ENCODE peak calls at places on chromosome X, in ten cellular contexts. One of them, this sample, is unnamed.

GRCh38 chrX:71872542-71873458 is 37.8 kb upstream of the NHSL2 start:
- DNase-seq in heart left ventricle: no peak
- DNase-seq in aorta: peak
- DNase-seq in right lobe of liver: no peak
- DNase-seq in cardiac muscle cell: no peak
- DNase-seq in A673: no peak
- DNase-seq in psoas muscle: no peak
- DNase-seq in upper lobe of right lung: no peak
- DNase-seq in Peyer's patch: no peak
- DNase-seq in GM23248: no peak
- DNase-seq in this sample: no peak

GRCh38 chrX:48848847-48849246 is 13.4 kb upstream of the PCSK1N start:
- DNase-seq in heart left ventricle: no peak
- DNase-seq in aorta: no peak
- DNase-seq in right lobe of liver: no peak
- DNase-seq in cardiac muscle cell: no peak
- DNase-seq in A673: no peak
- DNase-seq in psoas muscle: no peak
- DNase-seq in upper lobe of right lung: no peak
- DNase-seq in Peyer's patch: no peak
- DNase-seq in GM23248: no peak
- DNase-seq in this sample: no peak

GRCh38 chrX:21683910-21684309 is 25.8 kb upstream of the KLHL34 start:
- DNase-seq in heart left ventricle: no peak
- DNase-seq in aorta: no peak
- DNase-seq in right lobe of liver: no peak
- DNase-seq in cardiac muscle cell: no peak
- DNase-seq in A673: no peak
- DNase-seq in psoas muscle: no peak
- DNase-seq in upper lobe of right lung: no peak
- DNase-seq in Peyer's patch: no peak
- DNase-seq in GM23248: peak
- DNase-seq in this sample: no peak

GRCh38 chrX:101410461-101410860 is 2.4 kb downstream of the HNRNPH2 start:
- DNase-seq in heart left ventricle: no peak
- DNase-seq in aorta: no peak
- DNase-seq in right lobe of liver: no peak
- DNase-seq in cardiac muscle cell: no peak
- DNase-seq in A673: no peak
- DNase-seq in psoas muscle: no peak
- DNase-seq in upper lobe of right lung: no peak
- DNase-seq in Peyer's patch: no peak
- DNase-seq in GM23248: peak
- DNase-seq in this sample: peak

GRCh38 chrX:45024501-45024900 is 151.5 kb downstream of the KDM6A start:
- DNase-seq in heart left ventricle: no peak
- DNase-seq in aorta: no peak
- DNase-seq in right lobe of liver: no peak
- DNase-seq in cardiac muscle cell: no peak
- DNase-seq in A673: no peak
- DNase-seq in psoas muscle: no peak
- DNase-seq in upper lobe of right lung: no peak
- DNase-seq in Peyer's patch: no peak
- DNase-seq in GM23248: no peak
- DNase-seq in this sample: no peak

GRCh38 chrX:117038918-117039440 is 576.2 kb upstream of the CT83 start:
- DNase-seq in heart left ventricle: no peak
- DNase-seq in aorta: no peak
- DNase-seq in right lobe of liver: no peak
- DNase-seq in cardiac muscle cell: no peak
- DNase-seq in A673: no peak
- DNase-seq in psoas muscle: no peak
- DNase-seq in upper lobe of right lung: no peak
- DNase-seq in Peyer's patch: no peak
- DNase-seq in GM23248: no peak
- DNase-seq in this sample: no peak

GRCh38 chrX:46588263-46588662 is 14.7 kb downstream of the CHST7 start:
- DNase-seq in heart left ventricle: peak
- DNase-seq in aorta: no peak
- DNase-seq in right lobe of liver: no peak
- DNase-seq in cardiac muscle cell: no peak
- DNase-seq in A673: peak
- DNase-seq in psoas muscle: peak
- DNase-seq in upper lobe of right lung: no peak
- DNase-seq in Peyer's patch: peak
- DNase-seq in GM23248: peak
- DNase-seq in this sample: no peak

GRCh38 chrX:116824785-116825184 is 362.0 kb upstream of the CT83 start:
- DNase-seq in heart left ventricle: no peak
- DNase-seq in aorta: no peak
- DNase-seq in right lobe of liver: no peak
- DNase-seq in cardiac muscle cell: no peak
- DNase-seq in A673: no peak
- DNase-seq in psoas muscle: no peak
- DNase-seq in upper lobe of right lung: no peak
- DNase-seq in Peyer's patch: no peak
- DNase-seq in GM23248: no peak
- DNase-seq in this sample: no peak

GRCh38 chrX:153922286-153922573 is 3.8 kb downstream of the ARHGAP4 start:
- DNase-seq in heart left ventricle: no peak
- DNase-seq in aorta: no peak
- DNase-seq in right lobe of liver: no peak
- DNase-seq in cardiac muscle cell: no peak
- DNase-seq in A673: no peak
- DNase-seq in psoas muscle: no peak
- DNase-seq in upper lobe of right lung: no peak
- DNase-seq in Peyer's patch: no peak
- DNase-seq in GM23248: no peak
- DNase-seq in this sample: no peak

GRCh38 chrX:153924149-153924861 is 1.8 kb downstream of the ARHGAP4 start:
- DNase-seq in heart left ventricle: peak
- DNase-seq in aorta: no peak
- DNase-seq in right lobe of liver: peak
- DNase-seq in cardiac muscle cell: peak
- DNase-seq in A673: peak
- DNase-seq in psoas muscle: no peak
- DNase-seq in upper lobe of right lung: no peak
- DNase-seq in Peyer's patch: peak
- DNase-seq in GM23248: peak
- DNase-seq in this sample: no peak

GRCh38 chrX:153921070-153921469 is 5.0 kb downstream of the ARHGAP4 start:
- DNase-seq in heart left ventricle: peak
- DNase-seq in aorta: no peak
- DNase-seq in right lobe of liver: no peak
- DNase-seq in cardiac muscle cell: no peak
- DNase-seq in A673: no peak
- DNase-seq in psoas muscle: no peak
- DNase-seq in upper lobe of right lung: no peak
- DNase-seq in Peyer's patch: no peak
- DNase-seq in GM23248: peak
- DNase-seq in this sample: no peak

GRCh38 chrX:153921511-153922285 is 4.4 kb downstream of the ARHGAP4 start:
- DNase-seq in heart left ventricle: peak
- DNase-seq in aorta: no peak
- DNase-seq in right lobe of liver: peak
- DNase-seq in cardiac muscle cell: no peak
- DNase-seq in A673: no peak
- DNase-seq in psoas muscle: no peak
- DNase-seq in upper lobe of right lung: no peak
- DNase-seq in Peyer's patch: no peak
- DNase-seq in GM23248: peak
- DNase-seq in this sample: no peak

DNA sequence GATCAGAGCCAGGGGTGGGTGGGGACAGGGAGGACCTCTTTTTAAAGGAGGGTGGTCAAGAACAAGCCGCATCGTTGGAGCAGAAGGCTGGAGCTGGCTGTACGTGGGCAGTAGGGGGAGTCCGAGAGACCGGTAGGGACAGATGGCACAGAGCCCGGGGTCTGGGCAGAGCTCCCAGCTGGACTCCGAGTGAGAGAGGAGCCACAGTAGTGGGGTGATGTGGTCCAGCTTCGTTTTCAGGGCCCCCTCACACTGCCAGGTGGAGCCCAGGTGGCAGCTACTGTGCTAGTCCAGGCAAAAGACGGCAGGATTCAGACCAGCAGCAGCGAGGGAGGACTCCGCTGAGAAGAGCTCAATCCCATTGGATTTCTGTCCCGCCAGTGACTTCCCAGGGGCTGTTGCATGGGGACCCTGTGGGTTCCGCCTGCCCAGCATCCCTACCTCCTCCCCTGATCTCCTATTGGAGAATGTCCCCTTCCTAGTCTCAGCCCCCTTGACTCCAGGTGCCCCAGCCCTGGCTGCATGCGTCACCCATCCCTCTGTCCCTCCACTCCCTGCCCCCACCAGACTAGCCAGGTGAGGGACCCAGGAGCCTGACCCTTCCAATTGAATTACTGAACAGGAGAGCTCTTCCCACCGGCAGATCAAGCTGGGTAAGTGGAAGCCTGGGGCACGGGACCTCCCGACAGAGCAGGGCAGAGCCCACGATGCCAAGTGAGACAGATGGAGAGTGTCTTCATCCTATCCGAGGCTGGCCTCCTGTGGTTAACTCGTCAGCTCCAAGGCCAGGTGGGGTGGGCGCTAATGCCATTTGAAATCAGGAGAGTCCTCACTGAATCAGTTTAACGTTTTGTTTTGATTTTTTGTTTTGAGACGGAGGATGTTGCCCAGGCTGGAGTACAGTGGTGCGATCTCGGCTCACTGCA is 2.9 kb downstream of the ARHGAP4 start:
- DNase-seq in heart left ventricle: peak
- DNase-seq in aorta: peak
- DNase-seq in right lobe of liver: peak
- DNase-seq in cardiac muscle cell: no peak
- DNase-seq in A673: no peak
- DNase-seq in psoas muscle: peak
- DNase-seq in upper lobe of right lung: peak
- DNase-seq in Peyer's patch: peak
- DNase-seq in GM23248: peak
- DNase-seq in this sample: no peak
- H3K27ac ChIP-seq in heart left ventricle: no peak
- H3K27ac ChIP-seq in aorta: no peak
- H3K27ac ChIP-seq in right lobe of liver: no peak
- H3K27ac ChIP-seq in cardiac muscle cell: no peak
- H3K27ac ChIP-seq in A673: no peak
- H3K27ac ChIP-seq in psoas muscle: no peak
- H3K27ac ChIP-seq in upper lobe of right lung: no peak
- H3K27ac ChIP-seq in Peyer's patch: no peak
- H3K27ac ChIP-seq in GM23248: no peak
- H3K27ac ChIP-seq in this sample: no peak

DNA sequence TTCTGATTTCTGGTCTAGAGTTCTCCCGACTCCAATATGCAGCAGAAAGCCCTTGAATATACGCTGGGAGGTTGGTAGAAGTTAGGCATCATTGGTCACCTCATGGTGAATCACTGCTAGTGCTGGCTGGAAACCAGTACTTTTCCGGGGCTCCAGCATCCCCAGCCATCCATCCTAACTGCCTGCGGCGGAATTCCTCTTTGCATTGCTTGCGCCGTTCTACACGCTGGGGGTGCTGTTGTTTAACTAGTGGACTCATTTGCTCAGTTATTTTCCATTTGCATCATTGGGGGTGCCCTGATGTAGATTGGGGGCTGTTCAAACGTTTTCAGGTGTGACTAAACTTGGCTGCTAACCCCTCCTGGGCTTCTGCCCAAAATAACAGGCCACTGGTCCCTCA is 23.3 kb upstream of the GPR50 start:
- DNase-seq in heart left ventricle: no peak
- DNase-seq in aorta: no peak
- DNase-seq in right lobe of liver: no peak
- DNase-seq in cardiac muscle cell: peak
- DNase-seq in A673: peak
- DNase-seq in psoas muscle: no peak
- DNase-seq in upper lobe of right lung: no peak
- DNase-seq in Peyer's patch: no peak
- DNase-seq in GM23248: peak
- DNase-seq in this sample: peak
- H3K27ac ChIP-seq in heart left ventricle: no peak
- H3K27ac ChIP-seq in aorta: no peak
- H3K27ac ChIP-seq in right lobe of liver: no peak
- H3K27ac ChIP-seq in cardiac muscle cell: no peak
- H3K27ac ChIP-seq in A673: no peak
- H3K27ac ChIP-seq in psoas muscle: no peak
- H3K27ac ChIP-seq in upper lobe of right lung: no peak
- H3K27ac ChIP-seq in Peyer's patch: no peak
- H3K27ac ChIP-seq in GM23248: no peak
- H3K27ac ChIP-seq in this sample: no peak

DNA sequence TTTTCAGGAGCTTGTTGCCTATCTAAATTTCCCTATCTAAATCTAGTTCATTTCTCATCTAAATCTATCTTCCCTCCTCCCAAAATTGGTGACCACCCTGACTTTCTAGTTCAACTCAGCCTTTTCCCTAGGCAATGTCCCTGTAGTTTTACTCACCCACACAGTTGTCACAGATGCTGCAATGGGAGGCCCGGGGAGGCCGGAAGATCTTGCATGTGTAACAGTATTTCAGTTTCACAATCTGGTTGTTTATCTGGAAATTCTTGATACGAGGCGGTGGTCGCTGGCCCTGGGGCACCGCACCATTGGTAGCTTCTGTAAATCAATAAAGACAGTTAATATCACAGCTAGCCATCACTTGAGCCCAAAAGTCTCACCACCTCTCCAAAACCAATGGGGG is 20.2 kb downstream of the ZDHHC9 start:
- DNase-seq in heart left ventricle: no peak
- DNase-seq in aorta: no peak
- DNase-seq in right lobe of liver: no peak
- DNase-seq in cardiac muscle cell: no peak
- DNase-seq in A673: no peak
- DNase-seq in psoas muscle: no peak
- DNase-seq in upper lobe of right lung: no peak
- DNase-seq in Peyer's patch: no peak
- DNase-seq in GM23248: no peak
- DNase-seq in this sample: no peak
- H3K27ac ChIP-seq in heart left ventricle: no peak
- H3K27ac ChIP-seq in aorta: no peak
- H3K27ac ChIP-seq in right lobe of liver: no peak
- H3K27ac ChIP-seq in cardiac muscle cell: no peak
- H3K27ac ChIP-seq in A673: no peak
- H3K27ac ChIP-seq in psoas muscle: no peak
- H3K27ac ChIP-seq in upper lobe of right lung: no peak
- H3K27ac ChIP-seq in Peyer's patch: no peak
- H3K27ac ChIP-seq in GM23248: no peak
- H3K27ac ChIP-seq in this sample: no peak

DNA sequence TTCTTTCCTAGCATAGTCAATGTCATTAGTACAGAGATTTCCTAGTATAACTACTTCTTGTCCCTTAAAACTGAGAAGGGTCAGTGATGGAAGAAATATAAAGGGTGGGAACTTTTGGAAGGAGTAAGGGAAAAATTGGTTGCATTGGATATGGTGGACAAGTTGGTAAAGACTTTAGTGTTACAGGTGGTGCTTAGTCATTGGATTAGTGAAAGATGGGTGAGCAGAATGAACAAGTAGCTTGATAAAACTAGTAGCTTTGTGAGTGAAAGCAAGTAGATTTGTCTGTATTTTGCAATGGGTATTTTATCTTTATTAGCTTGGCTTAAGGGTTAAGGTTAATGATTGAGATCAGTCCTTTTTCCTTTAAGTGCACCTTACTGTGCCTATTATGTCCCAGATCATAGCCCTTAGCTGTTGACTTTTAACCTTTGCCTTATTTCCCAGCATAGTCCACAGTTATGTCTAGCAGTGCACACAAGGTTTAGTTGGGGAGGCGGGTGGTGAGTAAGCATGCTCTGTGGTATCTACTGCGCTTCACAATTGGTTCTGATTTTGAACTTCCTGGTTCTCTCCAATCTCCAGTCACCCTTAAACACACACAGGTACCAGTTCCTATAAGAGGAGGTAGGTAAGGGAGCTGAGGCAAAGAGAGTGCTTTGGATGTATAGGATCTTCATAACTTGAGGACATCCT is 9.5 kb downstream of the WDR44 start:
- DNase-seq in heart left ventricle: no peak
- DNase-seq in aorta: no peak
- DNase-seq in right lobe of liver: peak
- DNase-seq in cardiac muscle cell: no peak
- DNase-seq in A673: no peak
- DNase-seq in psoas muscle: no peak
- DNase-seq in upper lobe of right lung: no peak
- DNase-seq in Peyer's patch: no peak
- DNase-seq in GM23248: no peak
- DNase-seq in this sample: no peak
- H3K27ac ChIP-seq in heart left ventricle: no peak
- H3K27ac ChIP-seq in aorta: no peak
- H3K27ac ChIP-seq in right lobe of liver: no peak
- H3K27ac ChIP-seq in cardiac muscle cell: no peak
- H3K27ac ChIP-seq in A673: no peak
- H3K27ac ChIP-seq in psoas muscle: no peak
- H3K27ac ChIP-seq in upper lobe of right lung: no peak
- H3K27ac ChIP-seq in Peyer's patch: no peak
- H3K27ac ChIP-seq in GM23248: peak
- H3K27ac ChIP-seq in this sample: no peak

This sample was measured in foreskin keratinocyte.